ENCODE peak calls at places on chromosomes 3 and 15, in six cellular contexts. S is gastrocnemius medialis, D is AG09319, W is foreskin keratinocyte, Q is bronchial epithelial cell, V is ovary. I is an unnamed sample.

GRCh38 chr3:71838406-71838805 is 53.5 kb upstream of the PROK2 start:
- DNase-seq in W (no peak), V (no peak), S (no peak), Q (no peak), D (no peak), I (no peak)

GRCh38 chr3:146161725-146162047 is 702 bp upstream of the PLOD2 start:
- DNase-seq in S (peak; percentile 16), V (peak; percentile 54), D (no peak), Q (peak; percentile 45), W (no peak), I (peak; percentile 42)

GRCh38 chr3:71728632-71729342 is 3.6 kb upstream of the EIF4E3 start:
- DNase-seq in W (no peak), Q (no peak), S (no peak), D (no peak), V (no peak), I (no peak)

GRCh38 chr15:58070801-58071418 is 5.4 kb upstream of the ALDH1A2 start:
- DNase-seq in S (peak; percentile 14), W (peak; percentile 25), D (peak; percentile 8), V (peak; percentile 32), Q (peak; percentile 44), I (peak; percentile 59)

GRCh38 chr3:48788544-48789162 is 59.0 kb downstream of the PRKAR2A start:
- DNase-seq in W (no peak), V (no peak), Q (no peak), D (no peak), S (no peak), I (no peak)

GRCh38 chr3:59016930-59017616 is 32.8 kb downstream of the CFAP20DC start:
- DNase-seq in S (no peak), V (no peak), Q (no peak), D (no peak), W (no peak), I (no peak)

GRCh38 chr3:2921903-2922302 is 188.3 kb downstream of the IL5RA start:
- DNase-seq in D (no peak), S (no peak), W (peak; percentile 1), Q (peak; percentile 4), V (no peak), I (no peak)

GRCh38 chr3:57952208-57952631 is 56.0 kb upstream of the FLNB start:
- DNase-seq in D (peak; percentile 32), S (peak; percentile 51), V (peak; percentile 46), W (peak; percentile 30), Q (peak; percentile 51), I (peak; percentile 92)

DNA sequence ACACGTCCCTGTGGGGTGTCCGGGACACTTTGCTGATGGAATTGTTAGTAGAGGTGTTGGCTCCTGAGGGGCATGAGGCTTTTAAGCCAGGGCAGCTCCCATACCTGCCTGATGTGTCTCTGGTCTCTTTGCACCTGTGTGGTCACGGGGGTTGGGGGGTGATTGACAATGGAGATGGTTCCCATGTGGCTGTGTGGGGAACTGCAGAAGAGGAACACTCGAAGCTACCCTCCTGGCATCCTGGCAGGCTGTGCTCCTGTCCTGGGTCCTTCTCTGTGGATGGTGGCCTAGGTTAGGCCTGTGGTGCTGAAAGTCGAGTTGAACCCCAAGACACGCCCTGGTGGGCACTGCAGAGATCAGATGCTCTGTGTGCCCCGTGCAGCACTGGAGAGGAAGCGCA is 73.4 kb downstream of the HMCES start:
- DNase-seq in Q (no peak), W (no peak), S (no peak), D (no peak), V (no peak), I (no peak)
- TF ChIP-seq CTCF in Q (peak; percentile 35), W (peak; percentile 29), S (no peak), D (no peak), V (no peak), I (peak; percentile 50)

GRCh38 chr3:160643994-160644393 is 33.0 kb upstream of the ARL14 start:
- DNase-seq in W (no peak), S (no peak), V (no peak), Q (no peak), D (no peak), I (no peak)
- TF ChIP-seq CTCF in W (no peak), S (no peak), V (no peak), Q (no peak), D (no peak), I (peak; percentile 14)

GRCh38 chr3:23992051-23992628 is 47.1 kb downstream of the NR1D2 start:
- DNase-seq in W (peak; percentile 48), D (no peak), Q (peak; percentile 89), V (no peak), S (no peak), I (no peak)
- TF ChIP-seq CTCF in W (no peak), D (no peak), Q (no peak), V (no peak), S (no peak), I (no peak)

GRCh38 chr3:22959593-22959992 is 243.5 kb upstream of the UBE2E2 start:
- DNase-seq in D (no peak), W (no peak), Q (no peak), V (no peak), S (no peak), I (no peak)

GRCh38 chr3:22962244-22962643 is 240.9 kb upstream of the UBE2E2 start:
- DNase-seq in D (no peak), V (no peak), W (no peak), Q (no peak), S (no peak), I (no peak)

GRCh38 chr3:22966349-22966748 is 236.8 kb upstream of the UBE2E2 start:
- DNase-seq in Q (no peak), S (no peak), W (no peak), D (no peak), V (no peak), I (no peak)

DNA sequence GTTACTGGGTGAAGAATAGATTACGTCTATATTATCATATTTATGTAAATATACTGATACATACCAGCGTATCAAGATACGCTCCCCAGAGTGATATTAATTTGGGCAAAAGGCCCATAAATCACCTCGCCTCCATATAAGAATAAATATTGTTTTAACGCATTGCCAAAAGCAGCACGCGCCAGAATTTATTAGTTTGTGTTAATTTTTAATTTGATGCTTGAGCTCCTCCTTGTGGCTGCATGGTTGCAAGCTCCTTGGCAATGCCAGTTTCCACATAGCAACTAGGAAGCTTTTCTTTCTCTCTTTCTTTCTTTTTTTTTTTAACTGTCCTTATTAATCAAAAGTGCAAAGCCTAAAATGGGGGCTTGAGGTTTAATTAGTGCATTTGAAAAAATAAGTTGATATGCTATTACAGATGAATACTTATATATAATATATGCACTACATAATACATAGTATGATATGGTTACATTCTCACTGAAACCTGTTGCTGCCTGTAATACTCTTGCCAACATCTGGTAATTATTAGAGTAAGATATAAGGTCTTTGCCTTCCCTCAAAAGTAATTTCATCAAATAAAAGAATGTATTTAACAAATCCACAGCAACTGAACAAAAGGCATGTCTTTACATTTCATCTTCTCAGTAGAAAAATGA is 242.7 kb upstream of the UBE2E2 start:
- DNase-seq in W (peak; percentile 21), V (peak; percentile 43), Q (peak; percentile 38), S (peak; percentile 20), D (no peak), I (peak; percentile 47)
- TF ChIP-seq CTCF in W (peak; percentile 68), V (peak; percentile 61), Q (peak; percentile 77), S (peak; percentile 69), D (peak; percentile 79), I (peak; percentile 83)

GRCh38 chr3:196981657-196982056 is 13.0 kb upstream of the PIGZ start:
- DNase-seq in Q (no peak), D (no peak), S (no peak), W (no peak), V (no peak), I (no peak)

GRCh38 chr3:196976891-196977420 is 8.3 kb upstream of the PIGZ start:
- DNase-seq in W (no peak), V (no peak), D (no peak), S (no peak), Q (no peak), I (no peak)

GRCh38 chr3:196983186-196983585 is 14.6 kb upstream of the PIGZ start:
- DNase-seq in W (no peak), Q (no peak), V (no peak), D (no peak), S (no peak), I (no peak)

GRCh38 chr3:196975349-196975748 is 6.7 kb upstream of the PIGZ start:
- DNase-seq in Q (no peak), S (no peak), W (no peak), D (no peak), V (no peak), I (no peak)

GRCh38 chr3:196979545-196979944 is 10.9 kb upstream of the PIGZ start:
- DNase-seq in S (no peak), D (peak; percentile 46), W (no peak), Q (no peak), V (peak; percentile 47), I (no peak)
- TF ChIP-seq CTCF in S (no peak), D (no peak), W (no peak), Q (no peak), V (no peak), I (no peak)

DNA sequence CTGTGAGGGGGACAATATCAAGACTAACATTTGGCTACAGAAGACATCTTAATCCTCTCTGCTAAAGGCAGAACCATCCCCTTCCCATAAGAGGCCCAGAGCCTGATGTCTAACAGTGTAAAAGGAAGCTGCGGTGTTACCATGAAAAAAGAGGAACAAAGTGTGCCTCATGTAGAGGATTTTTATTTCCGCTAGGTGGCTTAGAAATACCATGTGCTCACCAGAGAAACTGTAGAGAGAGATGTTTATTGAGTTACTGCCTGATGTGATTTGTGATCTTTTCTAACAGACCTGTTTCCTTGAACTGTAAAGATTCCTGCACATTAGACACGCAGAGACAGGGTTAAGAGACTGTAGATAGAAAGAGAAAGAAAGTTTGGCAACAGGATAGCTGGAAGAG is 22.1 kb downstream of the OR5H15 start:
- DNase-seq in W (peak; percentile 12), S (no peak), D (no peak), Q (peak; percentile 5), V (no peak), I (no peak)
- TF ChIP-seq CTCF in W (peak; percentile 44), S (no peak), D (no peak), Q (peak; percentile 20), V (no peak), I (no peak)